ENCODE peak calls at places on chromosome 4, in nine cellular contexts. H, O, I, Q, T, S, F, Y and N are unnamed samples.

GRCh38 chr4:176226736-176227135 is 31.4 kb upstream of the SPATA4 start:
- DNase-seq in H (no peak), Y (peak), T (no peak), S (no peak), O (no peak), I (no peak), Q (no peak), F (no peak), N (no peak)

GRCh38 chr4:3710451-3711182 is 55.6 kb upstream of the ADRA2C start:
- DNase-seq in F (no peak), O (no peak), T (no peak), S (no peak), H (no peak), Q (peak), I (no peak), Y (peak), N (no peak)

GRCh38 chr4:1081689-1082040 is 31.7 kb downstream of the RNF212 start:
- DNase-seq in F (no peak), I (peak), H (no peak), T (no peak), S (no peak), Y (peak), O (no peak), Q (no peak), N (no peak)

GRCh38 chr4:173332963-173333657 is 1.0 kb downstream of the HMGB2 start:
- DNase-seq in T (no peak), Q (no peak), H (no peak), F (no peak), Y (peak), O (no peak), S (no peak), I (no peak), N (no peak)

GRCh38 chr4:48212165-48212564 is 57.5 kb downstream of the TEC start:
- DNase-seq in Q (no peak), I (no peak), T (no peak), F (no peak), S (no peak), H (no peak), O (no peak), Y (no peak), N (no peak)

GRCh38 chr4:5524900-5525299 is 183.5 kb downstream of the EVC2 start:
- DNase-seq in T (no peak), Y (peak), S (no peak), F (no peak), H (peak), O (no peak), Q (peak), I (peak), N (no peak)

GRCh38 chr4:185711764-185712163 is 100.2 kb downstream of the SORBS2 start:
- DNase-seq in T (no peak), Y (peak), I (peak), F (no peak), O (no peak), H (no peak), Q (no peak), S (no peak), N (no peak)

GRCh38 chr4:53633608-53634007 is 42.3 kb upstream of the LNX1 start:
- DNase-seq in O (no peak), I (peak), H (no peak), Q (no peak), S (no peak), T (no peak), Y (no peak), F (no peak), N (no peak)

GRCh38 chr4:15648600-15648999 is 6.6 kb downstream of the FBXL5 start:
- DNase-seq in H (no peak), Y (no peak), F (no peak), Q (no peak), T (no peak), O (no peak), I (no peak), S (no peak), N (no peak)

GRCh38 chr4:183988874-183989273 is 83.8 kb downstream of the STOX2 start:
- DNase-seq in Q (no peak), F (no peak), O (no peak), S (no peak), I (no peak), Y (no peak), T (no peak), H (no peak), N (no peak)

GRCh38 chr4:70885174-70885573 is 17.0 kb upstream of the MOB1B start:
- DNase-seq in Y (no peak), Q (no peak), S (no peak), T (no peak), I (no peak), F (no peak), H (no peak), O (no peak), N (no peak)

GRCh38 chr4:124262211-124263179 is 450.0 kb downstream of the ANKRD50 start:
- DNase-seq in S (no peak), I (peak), Q (peak), O (peak), T (peak), Y (peak), H (peak), F (peak), N (no peak)

GRCh38 chr4:84681488-84682274 is 98.8 kb downstream of the CDS1 start:
- DNase-seq in T (peak), S (no peak), F (peak), O (no peak), Q (no peak), Y (peak), I (peak), H (no peak), N (no peak)

GRCh38 chr4:185916683-185917082 is 104.7 kb upstream of the SORBS2 start:
- DNase-seq in I (no peak), H (no peak), Y (no peak), S (no peak), Q (no peak), O (no peak), F (peak), T (no peak), N (no peak)

GRCh38 chr4:60805500-60806313 is 394.4 kb upstream of the ADGRL3 start:
- DNase-seq in Q (no peak), T (no peak), Y (peak), I (no peak), O (no peak), F (no peak), S (no peak), H (peak), N (no peak)

GRCh38 chr4:45944000-45944399 is 179.9 kb downstream of the GABRG1 start:
- DNase-seq in H (peak), I (no peak), Y (no peak), F (no peak), O (no peak), Q (no peak), T (no peak), S (no peak), N (no peak)

GRCh38 chr4:138749303-138749702 is 266.3 kb upstream of the NOCT start:
- DNase-seq in Q (no peak), T (no peak), S (no peak), F (no peak), H (no peak), I (no peak), Y (peak), O (no peak), N (no peak)

GRCh38 chr4:165505991-165506779 is 127.4 kb downstream of the CPE start:
- DNase-seq in Y (peak), T (no peak), Q (no peak), O (no peak), S (no peak), H (no peak), I (no peak), F (no peak), N (no peak)

GRCh38 chr4:179353791-179354190 is 1911.6 kb upstream of the AGA start:
- DNase-seq in S (no peak), F (no peak), Y (peak), H (no peak), I (peak), Q (no peak), T (no peak), O (no peak), N (no peak)

GRCh38 chr4:156237192-156237591 is 283.5 kb upstream of the CTSO start:
- DNase-seq in F (no peak), O (no peak), Q (no peak), Y (no peak), I (peak), S (no peak), H (no peak), T (no peak), N (no peak)

GRCh38 chr4:53116959-53117358 is 248.9 kb downstream of the SCFD2 start:
- DNase-seq in F (no peak), O (no peak), Q (no peak), I (peak), H (no peak), T (no peak), S (no peak), Y (peak), N (no peak)

GRCh38 chr4:39255916-39256315 is 73.6 kb downstream of the WDR19 start:
- DNase-seq in O (no peak), F (no peak), T (no peak), I (no peak), H (no peak), Q (no peak), S (no peak), Y (peak), N (no peak)

GRCh38 chr4:74934016-74934821 is 1.3 kb downstream of the PARM1 start:
- DNase-seq in T (no peak), I (peak), Q (peak), S (no peak), O (no peak), Y (peak), F (peak), H (no peak), N (no peak)

GRCh38 chr4:127179451-127180087 is 453.2 kb upstream of the INTU start:
- DNase-seq in Y (no peak), Q (no peak), F (no peak), T (no peak), S (no peak), O (no peak), H (no peak), I (no peak), N (no peak)

GRCh38 chr4:7147661-7148310 is 44.6 kb upstream of the SORCS2 start:
- DNase-seq in F (no peak), T (no peak), O (no peak), S (no peak), H (no peak), Q (no peak), I (no peak), Y (no peak), N (no peak)

GRCh38 chr4:75858721-75859120 is 43.5 kb downstream of the PPEF2 start:
- DNase-seq in S (no peak), I (no peak), Q (no peak), T (no peak), F (no peak), O (no peak), Y (no peak), H (no peak), N (no peak)

GRCh38 chr4:98747659-98748091 is 89.3 kb upstream of the TSPAN5 start:
- DNase-seq in T (no peak), O (no peak), S (no peak), I (peak), H (no peak), Q (no peak), Y (peak), F (no peak), N (no peak)

GRCh38 chr4:40377462-40378385 is 42.6 kb downstream of the CHRNA9 start:
- DNase-seq in Q (no peak), T (no peak), H (no peak), Y (peak), S (no peak), F (no peak), I (peak), O (no peak), N (no peak)

GRCh38 chr4:174349156-174349555 is 65.4 kb downstream of the CEP44 start:
- DNase-seq in Y (no peak), S (no peak), O (no peak), T (no peak), H (no peak), I (no peak), Q (no peak), F (no peak), N (no peak)

GRCh38 chr4:6937201-6937600 is 27.6 kb downstream of the TBC1D14 start:
- DNase-seq in I (no peak), T (no peak), Q (no peak), O (no peak), F (no peak), Y (no peak), S (no peak), H (no peak), N (no peak)

GRCh38 chr4:156792462-156793085 is 179.0 kb downstream of the PDGFC start:
- DNase-seq in Y (peak), O (no peak), T (no peak), Q (no peak), S (no peak), I (peak), H (no peak), F (no peak), N (no peak)

GRCh38 chr4:8697826-8698225 is 105.3 kb downstream of the CPZ start:
- DNase-seq in S (no peak), Q (no peak), I (no peak), Y (no peak), H (no peak), T (no peak), O (no peak), F (no peak), N (no peak)

GRCh38 chr4:145315828-145316227 is 135.4 kb upstream of the OTUD4 start:
- DNase-seq in Q (no peak), H (no peak), T (no peak), O (no peak), S (no peak), I (peak), F (no peak), Y (peak), N (no peak)

GRCh38 chr4:148164529-148164928 is 277.7 kb downstream of the NR3C2 start:
- DNase-seq in I (no peak), T (no peak), S (no peak), F (no peak), Y (no peak), Q (no peak), O (no peak), H (no peak), N (no peak)

GRCh38 chr4:139509727-139510410 is 46.1 kb downstream of the SETD7 start:
- DNase-seq in I (peak), F (peak), T (no peak), Q (no peak), S (no peak), H (peak), O (no peak), Y (no peak), N (no peak)

GRCh38 chr4:122329876-122330595 is 48.8 kb upstream of the ADAD1 start:
- DNase-seq in T (no peak), F (no peak), O (no peak), Y (peak), Q (no peak), S (no peak), H (no peak), I (no peak), N (no peak)